ENCODE peak calls at places on chromosomes 11 and 22, in six cellular contexts. W, D, Q, Y, K and B are unnamed samples.
A peak's percentile ranks its signal among the peaks of the same experiment; 100 is the strongest.

GRCh38 chr11:82831364-82831763 is 68.9 kb downstream of the PRCP start:
- DNase-seq in K (no peak), Y (no peak), Q (no peak), D (no peak), W (no peak), B (no peak)

GRCh38 chr11:46075168-46075567 is 46.1 kb downstream of the PHF21A start:
- DNase-seq in D (peak; percentile 71), Q (no peak), K (no peak), W (no peak), Y (peak; percentile 35), B (no peak)

GRCh38 chr22:44698531-44699421 is 3.2 kb upstream of the PRR5 start:
- DNase-seq in Q (no peak), K (no peak), D (peak; percentile 32), Y (peak; percentile 80), W (no peak), B (no peak)

GRCh38 chr11:34235591-34236071 is 122.2 kb downstream of the ABTB2 start:
- DNase-seq in K (no peak), D (no peak), W (no peak), Y (no peak), Q (no peak), B (no peak)

GRCh38 chr22:36358533-36359171 is 29.1 kb downstream of the MYH9 start:
- DNase-seq in K (no peak), Y (no peak), W (no peak), D (peak; percentile 63), Q (no peak), B (no peak)

GRCh38 chr11:59857444-59858434 is 8.5 kb downstream of the TCN1 start:
- DNase-seq in Y (peak; percentile 9), D (peak; percentile 45), W (no peak), K (no peak), Q (peak; percentile 11), B (no peak)

GRCh38 chr11:120209750-120210650 is 832 bp upstream of the OAF start:
- DNase-seq in Q (no peak), D (no peak), Y (peak; percentile 30), W (no peak), K (no peak), B (no peak)

GRCh38 chr22:31637375-31637937 is 24.6 kb downstream of the PISD start:
- DNase-seq in D (peak; percentile 38), W (no peak), K (no peak), Y (no peak), Q (no peak), B (no peak)

GRCh38 chr22:42632096-42632495 is 8.3 kb downstream of the ATP5MGL start:
- DNase-seq in W (no peak), Q (no peak), D (peak; percentile 22), Y (no peak), K (no peak), B (no peak)

GRCh38 chr11:96524475-96524874 is 134.7 kb downstream of the JRKL start:
- DNase-seq in K (no peak), Y (peak; percentile 0), Q (no peak), W (no peak), D (peak; percentile 10), B (no peak)

GRCh38 chr22:43101306-43101705 is 9.2 kb upstream of the BIK start:
- DNase-seq in K (no peak), Y (peak; percentile 64), W (no peak), D (no peak), Q (no peak), B (no peak)

GRCh38 chr11:17294033-17294432 is 17.5 kb downstream of the NUCB2 start:
- DNase-seq in W (no peak), D (no peak), K (no peak), Y (no peak), Q (no peak), B (no peak)

GRCh38 chr11:116882386-116882785 is 45.0 kb upstream of the APOA1 start:
- DNase-seq in D (peak; percentile 72), K (no peak), W (no peak), Y (peak; percentile 64), Q (no peak), B (no peak)

GRCh38 chr11:79097279-79097875 is 343.5 kb downstream of the TENM4 start:
- DNase-seq in K (no peak), D (no peak), Y (no peak), Q (no peak), W (no peak), B (no peak)

GRCh38 chr11:13384837-13385417 is 78.1 kb downstream of the BTBD10 start:
- DNase-seq in D (peak; percentile 64), W (no peak), Y (peak; percentile 56), K (no peak), Q (no peak), B (no peak)

GRCh38 chr11:17471501-17471900 is 5.1 kb downstream of the ABCC8 start:
- DNase-seq in K (no peak), W (no peak), Q (no peak), Y (no peak), D (no peak), B (no peak)

GRCh38 chr11:126111458-126112116 is 48.9 kb upstream of the CDON start:
- DNase-seq in Y (no peak), W (no peak), Q (no peak), K (no peak), D (no peak), B (no peak)

GRCh38 chr11:20057055-20057943 is 103.0 kb downstream of the DBX1 start:
- DNase-seq in K (no peak), D (no peak), Q (no peak), Y (no peak), W (no peak), B (no peak)